ENCODE peak calls at places on chromosomes 7 and 10, in six cellular contexts. O, A, L, Y, G and R are unnamed samples.
A peak's percentile ranks its signal among the peaks of the same experiment; 100 is the strongest.

GRCh38 chr10:98318861-98319260 is 50.9 kb upstream of the LOXL4 start:
- DNase-seq in A (no peak), Y (no peak), G (no peak), O (no peak), L (no peak), R (no peak)

GRCh38 chr7:105198223-105198622 is 184.2 kb downstream of the KMT2E start:
- DNase-seq in O (no peak), A (no peak), L (peak; percentile 65), Y (peak; percentile 20), G (peak; percentile 93), R (no peak)

GRCh38 chr7:50379082-50379481 is 71.1 kb downstream of the FIGNL1 start:
- DNase-seq in Y (no peak), A (peak; percentile 92), G (no peak), L (no peak), O (no peak), R (no peak)

GRCh38 chr7:158782638-158783490 is 46.4 kb downstream of the ESYT2 start:
- DNase-seq in A (peak; percentile 21), Y (no peak), L (peak; percentile 34), O (no peak), G (no peak), R (peak; percentile 59)

GRCh38 chr7:1318661-1319060 is 86.0 kb downstream of the UNCX start:
- DNase-seq in O (peak; percentile 65), A (no peak), Y (no peak), L (no peak), G (no peak), R (no peak)

GRCh38 chr7:74579800-74580685 is 77.5 kb upstream of the GTF2I start:
- DNase-seq in O (no peak), L (peak; percentile 23), A (no peak), G (no peak), Y (no peak), R (peak; percentile 72)

GRCh38 chr7:19665399-19666008 is 43.3 kb downstream of the POLR1F start:
- DNase-seq in O (no peak), A (peak; percentile 37), G (peak; percentile 13), Y (no peak), L (peak; percentile 31), R (no peak)

GRCh38 chr7:73899731-73900142 is 38.8 kb downstream of the TMEM270 start:
- DNase-seq in G (peak; percentile 82), L (peak; percentile 89), O (no peak), Y (peak; percentile 91), A (peak; percentile 54), R (peak; percentile 69)

GRCh38 chr10:22599048-22599561 is 115.3 kb downstream of the PIP4K2A start:
- DNase-seq in A (peak; percentile 63), G (peak; percentile 85), L (peak; percentile 84), Y (peak; percentile 49), O (no peak), R (no peak)

GRCh38 chr7:157715071-157715937 is 378.5 kb downstream of the DNAJB6 start:
- DNase-seq in Y (no peak), O (no peak), L (no peak), G (no peak), A (no peak), R (no peak)

GRCh38 chr7:28096713-28097112 is 83.9 kb downstream of the JAZF1 start:
- DNase-seq in G (no peak), Y (peak; percentile 60), O (no peak), L (peak; percentile 58), A (peak; percentile 79), R (peak; percentile 76)

DNA sequence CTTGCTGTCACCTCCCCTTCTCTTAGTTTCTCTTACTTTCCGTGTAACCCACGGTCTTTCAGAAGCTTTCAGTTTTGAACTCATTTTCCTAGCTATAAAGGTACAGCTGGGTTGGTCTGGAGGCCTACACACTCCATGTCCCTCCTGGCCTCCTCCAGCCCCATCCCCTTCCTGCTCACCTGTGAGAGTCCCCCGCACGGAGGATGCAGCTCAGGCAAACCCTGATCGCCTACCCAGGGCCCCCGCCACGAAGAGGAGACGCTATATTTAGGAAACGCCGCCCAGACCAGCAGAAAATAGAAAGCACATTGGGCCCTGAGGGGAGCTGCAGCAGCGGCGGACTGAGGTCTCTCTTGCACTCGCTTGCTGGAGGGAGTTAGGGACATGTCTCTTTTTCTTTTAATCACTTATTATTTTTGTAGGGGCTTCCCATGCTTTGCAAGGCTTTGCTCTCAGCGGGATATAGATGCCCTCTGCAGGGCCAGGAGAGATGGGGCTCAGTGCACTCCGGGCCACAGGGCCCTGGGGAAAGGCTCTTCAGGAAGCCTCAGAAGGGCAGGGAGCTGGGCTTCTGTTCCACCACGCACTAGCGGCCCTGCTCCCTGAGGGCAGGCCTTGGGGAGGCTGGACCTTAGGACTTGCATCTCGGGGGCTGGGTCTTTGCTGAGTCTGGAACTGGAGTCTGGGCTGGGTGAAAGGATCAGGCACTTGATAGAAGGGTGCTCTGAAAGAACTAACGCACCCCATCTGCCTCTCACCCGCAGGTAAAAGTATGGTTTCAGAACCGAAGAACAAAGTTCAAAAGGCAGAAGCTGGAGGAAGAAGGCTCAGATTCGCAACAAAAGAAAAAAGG is 5.0 kb downstream of the EMX2 start:
- DNase-seq in L (no peak), A (no peak), Y (no peak), O (no peak), G (no peak), R (no peak)
- TF ChIP-seq CTCF in L (no peak), A (no peak), Y (no peak), O (no peak), G (no peak), R (no peak)

GRCh38 chr7:139127648-139128047 is 18.1 kb upstream of the ZC3HAV1 start:
- DNase-seq in G (no peak), A (no peak), O (no peak), L (no peak), Y (no peak), R (no peak)
- TF ChIP-seq CTCF in G (no peak), A (no peak), O (no peak), L (peak; percentile 11), Y (no peak), R (no peak)

DNA sequence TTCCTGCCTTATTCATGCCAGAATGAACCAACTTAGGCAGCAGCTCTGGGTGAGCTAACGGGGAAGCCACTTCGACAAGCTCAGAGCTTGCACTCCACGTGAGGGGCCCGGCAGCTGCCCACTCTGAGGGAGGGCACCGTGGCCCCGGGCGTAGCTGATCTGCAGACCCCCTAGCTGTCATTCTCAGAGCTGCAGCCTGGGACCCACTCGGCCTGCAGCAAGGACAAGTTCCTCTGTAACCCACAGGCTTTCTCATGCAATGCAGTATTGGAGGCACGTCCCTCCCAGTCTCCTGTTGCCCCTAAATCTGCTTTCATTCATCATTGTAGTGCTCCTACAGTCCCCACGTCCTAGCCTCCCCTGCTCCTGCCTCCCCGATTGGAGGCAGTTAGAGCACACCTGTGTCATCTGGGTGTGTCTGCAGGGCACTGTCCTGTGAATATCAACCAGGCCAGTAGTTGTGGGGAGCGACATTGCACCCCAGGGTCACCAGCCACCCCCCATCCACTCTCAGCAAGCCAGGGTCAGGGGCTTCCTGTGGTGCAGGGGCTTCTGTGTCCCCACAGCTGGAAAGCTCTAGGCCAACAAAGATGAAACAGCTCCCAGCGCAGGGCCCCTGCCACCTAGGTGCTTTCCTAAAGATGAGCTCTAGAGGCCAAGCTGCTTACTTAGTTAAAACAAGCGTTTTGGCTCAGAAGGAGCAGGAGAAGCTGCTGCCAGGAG is 333.7 kb downstream of the ADARB2 start:
- DNase-seq in A (no peak), Y (no peak), O (no peak), L (no peak), G (no peak), R (peak; percentile 46)
- TF ChIP-seq CTCF in A (no peak), Y (no peak), O (no peak), L (no peak), G (no peak), R (no peak)

GRCh38 chr10:86594535-86594934 is 59.8 kb upstream of the OPN4 start:
- DNase-seq in A (no peak), Y (no peak), G (peak; percentile 39), L (peak; percentile 96), O (no peak), R (peak; percentile 22)

GRCh38 chr10:86591436-86591835 is 62.9 kb upstream of the OPN4 start:
- DNase-seq in Y (no peak), L (no peak), A (no peak), O (no peak), G (no peak), R (peak; percentile 50)

GRCh38 chr10:86596266-86596665 is 58.1 kb upstream of the OPN4 start:
- DNase-seq in A (no peak), O (no peak), L (no peak), Y (no peak), G (no peak), R (no peak)

GRCh38 chr10:86595496-86595895 is 58.9 kb upstream of the OPN4 start:
- DNase-seq in A (no peak), Y (no peak), G (no peak), O (no peak), L (no peak), R (peak; percentile 31)

DNA sequence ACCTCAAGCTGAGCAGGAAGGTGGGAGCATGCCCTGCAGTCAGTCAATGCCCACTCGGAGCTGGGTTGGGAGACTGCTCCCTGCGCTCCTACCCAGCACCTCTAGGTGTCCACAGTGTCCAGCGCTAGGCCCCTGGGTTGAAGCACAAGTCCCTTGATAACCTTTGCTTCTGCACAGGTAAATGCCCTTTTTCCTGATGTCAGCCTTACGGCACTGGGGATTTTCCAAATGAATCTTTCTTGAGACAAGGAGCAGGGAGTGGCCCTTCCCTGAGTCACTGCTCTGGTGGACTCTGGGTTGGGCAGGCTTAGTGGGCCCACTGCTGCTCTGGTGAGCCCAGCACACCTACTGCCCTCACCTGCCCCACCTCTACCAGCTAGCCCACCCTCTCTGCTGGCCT is 61.9 kb upstream of the OPN4 start:
- DNase-seq in L (no peak), A (no peak), O (no peak), G (no peak), Y (no peak), R (no peak)
- TF ChIP-seq CTCF in L (peak; percentile 41), A (no peak), O (no peak), G (no peak), Y (no peak), R (no peak)

DNA sequence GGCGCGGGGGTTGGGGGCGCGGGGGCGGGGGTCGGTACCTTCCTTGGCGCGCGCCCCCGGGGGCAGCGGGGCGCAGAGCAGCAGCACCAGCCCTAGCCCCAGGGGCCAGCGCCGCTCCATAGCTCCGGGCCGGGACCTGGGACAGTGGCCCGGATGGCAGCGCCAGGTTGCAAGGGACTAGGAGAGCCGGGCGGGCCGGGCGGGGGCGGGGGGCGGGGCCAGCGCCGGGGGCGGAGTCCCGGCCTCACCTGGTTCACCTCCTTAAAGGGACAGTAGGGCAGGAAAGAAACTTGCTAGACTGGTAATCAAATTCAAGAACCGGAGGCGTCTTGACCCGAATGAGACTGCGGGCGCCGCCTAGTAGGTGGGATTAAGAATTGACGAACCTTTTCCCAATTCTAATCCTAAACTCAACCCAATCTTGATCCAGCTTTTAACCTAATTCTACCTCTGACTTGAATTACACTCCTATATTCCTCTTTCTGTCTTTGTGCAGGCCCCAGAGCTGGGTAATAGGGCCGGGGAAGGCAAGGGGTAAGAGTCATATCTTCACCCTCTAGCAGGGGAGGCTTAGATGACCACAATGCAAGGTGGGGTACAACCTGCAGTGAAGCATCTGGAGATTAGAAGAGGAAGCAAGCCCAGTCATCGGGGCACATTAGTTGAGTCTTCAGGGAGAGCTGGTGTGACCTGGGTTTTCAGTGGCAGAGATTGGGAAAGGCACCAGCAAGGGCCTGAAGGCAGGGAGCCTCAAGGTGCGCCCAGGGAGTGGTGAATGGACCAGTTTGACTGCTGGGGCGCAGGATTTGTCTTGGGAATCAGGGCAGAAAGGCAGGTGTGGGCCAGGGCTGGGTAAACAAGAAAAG is at the start of gene EPHA1:
- DNase-seq in O (no peak), G (no peak), L (no peak), A (peak; percentile 92), Y (no peak), R (no peak)
- TF ChIP-seq CTCF in O (peak; percentile 48), G (no peak), L (peak; percentile 56), A (peak; percentile 26), Y (no peak), R (peak; percentile 24)